ENCODE peak calls at places on chromosomes 3 and 15, in eight cellular contexts. N is stomach, X is upper lobe of left lung, T is H1, Y is K562, M is GM12878, Z is ovary, L is transverse colon. E is an unnamed sample.

GRCh38 chr3:38738630-38739395 is 77.2 kb downstream of the SCN10A start:
- DNase-seq in N (no peak), X (no peak), T (peak; percentile 68), Y (peak; percentile 67), M (no peak), Z (no peak), L (peak; percentile 28), E (no peak)

GRCh38 chr3:38278841-38279240 is 3.3 kb upstream of the SLC22A14 start:
- DNase-seq in N (no peak), X (no peak), T (no peak), Y (no peak), M (no peak), Z (no peak), L (no peak), E (no peak)

GRCh38 chr3:134426660-134427181 is 52.5 kb upstream of the AMOTL2 start:
- DNase-seq in N (no peak), X (no peak), T (no peak), Y (no peak), M (no peak), Z (no peak), L (no peak), E (no peak)

GRCh38 chr3:57752307-57752706 is 3.8 kb upstream of the SLMAP start:
- DNase-seq in N (no peak), X (peak; percentile 42), T (no peak), Y (no peak), M (no peak), Z (no peak), L (peak; percentile 59), E (no peak)

GRCh38 chr3:179174898-179175297 is 26.7 kb downstream of the PIK3CA start:
- DNase-seq in N (no peak), X (no peak), T (no peak), Y (no peak), M (no peak), Z (no peak), L (no peak), E (no peak)

GRCh38 chr3:177478170-177478859 is 281.0 kb upstream of the TBL1XR1 start:
- DNase-seq in N (peak; percentile 46), X (peak; percentile 65), T (no peak), Y (no peak), M (no peak), Z (no peak), L (no peak), E (no peak)

GRCh38 chr3:50687127-50687751 is 12.5 kb downstream of the DOCK3 start:
- DNase-seq in N (no peak), X (no peak), T (no peak), Y (no peak), M (no peak), Z (no peak), L (no peak), E (no peak)

GRCh38 chr15:101000271-101000681 is 81.1 kb downstream of the LRRK1 start:
- DNase-seq in N (no peak), X (no peak), T (no peak), Y (no peak), M (no peak), Z (no peak), L (no peak), E (no peak)

GRCh38 chr15:37079726-37080125 is 20.6 kb downstream of the MEIS2 start:
- DNase-seq in N (no peak), X (no peak), T (no peak), Y (no peak), M (no peak), Z (no peak), L (no peak), E (no peak)

GRCh38 chr3:150299221-150299620 is 108.9 kb upstream of the TSC22D2 start:
- DNase-seq in N (no peak), X (no peak), T (no peak), Y (no peak), M (no peak), Z (no peak), L (no peak), E (no peak)

GRCh38 chr3:39013289-39013688 is 38.5 kb downstream of the SCN11A start:
- DNase-seq in N (no peak), X (no peak), T (no peak), Y (no peak), M (no peak), Z (no peak), L (no peak), E (no peak)

GRCh38 chr3:73448761-73449290 is 175.9 kb downstream of the PDZRN3 start:
- DNase-seq in N (no peak), X (no peak), T (no peak), Y (no peak), M (peak; percentile 94), Z (no peak), L (no peak), E (no peak)

GRCh38 chr3:192802957-192803899 is 75.9 kb upstream of the FGF12 start:
- DNase-seq in N (no peak), X (no peak), T (no peak), Y (no peak), M (no peak), Z (no peak), L (no peak), E (no peak)

GRCh38 chr3:60514085-60514649 is 737.1 kb downstream of the FHIT start:
- DNase-seq in N (no peak), X (no peak), T (no peak), Y (no peak), M (no peak), Z (no peak), L (no peak), E (no peak)

GRCh38 chr3:63159764-63160163 is 118.3 kb upstream of the SYNPR start:
- DNase-seq in N (no peak), X (no peak), T (no peak), Y (no peak), M (no peak), Z (no peak), L (no peak), E (no peak)

GRCh38 chr3:182046365-182046764 is 334.6 kb downstream of the SOX2 start:
- DNase-seq in N (no peak), X (no peak), T (no peak), Y (peak; percentile 19), M (no peak), Z (no peak), L (no peak), E (no peak)

GRCh38 chr15:35912196-35912595 is 366.2 kb upstream of the DPH6 start:
- DNase-seq in N (no peak), X (no peak), T (no peak), Y (no peak), M (no peak), Z (no peak), L (no peak), E (no peak)

GRCh38 chr3:140251678-140252077 is 316.7 kb downstream of the CLSTN2 start:
- DNase-seq in N (no peak), X (no peak), T (no peak), Y (no peak), M (no peak), Z (no peak), L (no peak), E (no peak)

GRCh38 chr3:103909395-103909794 is 1457.3 kb upstream of the ALCAM start:
- DNase-seq in N (no peak), X (no peak), T (no peak), Y (no peak), M (no peak), Z (no peak), L (no peak), E (no peak)
- TF ChIP-seq CTCF in N (no peak), X (no peak), T (no peak), Y (no peak), M (no peak), Z (no peak), L (no peak), E (no peak)

GRCh38 chr3:66593978-66594377 is 93.2 kb upstream of the LRIG1 start:
- DNase-seq in N (no peak), X (no peak), T (no peak), Y (no peak), M (no peak), Z (no peak), L (no peak), E (no peak)
- TF ChIP-seq EP300 in N (no peak), X (no peak), T (no peak), Y (no peak), M (no peak), Z (no peak), L (no peak), E (no peak)

DNA sequence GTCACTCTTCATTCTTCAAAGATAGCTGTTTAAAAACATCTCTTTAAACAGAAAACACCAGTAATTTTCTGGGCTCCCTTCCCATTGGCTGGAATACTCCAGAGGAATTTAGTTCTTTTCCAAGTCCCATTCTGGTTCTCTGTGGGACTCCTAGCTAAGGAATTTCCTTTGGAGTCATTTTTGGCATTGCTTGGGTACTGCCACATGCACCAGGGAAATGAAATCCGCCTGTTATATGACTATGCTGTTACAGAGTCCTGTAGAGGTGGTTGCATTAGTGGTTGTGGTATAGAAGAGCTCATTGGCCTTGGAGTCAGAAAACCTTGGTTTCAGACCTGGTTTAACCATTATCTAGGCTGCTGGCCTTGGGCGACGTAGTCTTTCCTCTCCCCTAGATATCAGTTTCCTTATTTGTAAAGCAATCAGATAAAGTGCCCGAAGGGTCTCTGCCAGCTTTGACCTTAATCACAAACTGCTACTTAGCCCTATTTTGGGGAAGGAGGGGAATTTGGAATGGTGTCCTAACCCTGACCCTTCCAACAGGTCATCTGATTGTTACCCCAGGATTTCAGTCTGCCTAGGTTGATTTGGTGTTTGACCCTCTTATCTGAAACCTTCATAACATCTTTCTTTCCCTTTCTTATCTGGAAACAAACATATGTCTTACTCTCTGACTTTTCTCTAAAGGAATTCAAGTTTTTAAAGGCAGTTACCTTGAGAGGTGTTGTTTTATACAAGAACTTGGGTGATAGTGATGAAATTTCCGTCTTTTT is 13.5 kb downstream of the RTP1 start:
- DNase-seq in N (no peak), X (no peak), T (no peak), Y (peak; percentile 24), M (no peak), Z (no peak), L (no peak), E (no peak)
- H3K27ac ChIP-seq in N (no peak overlapping the region), X (no peak overlapping the region), T (no peak overlapping the region), Y (no peak overlapping the region), M (no peak overlapping the region), Z (no peak overlapping the region), L (peak overlapping the region; percentile 8), E (peak overlapping the region; percentile 55)

GRCh38 chr3:165211749-165212148 is 15.6 kb upstream of the SLITRK3 start:
- DNase-seq in N (no peak), X (no peak), T (no peak), Y (no peak), M (no peak), Z (no peak), L (no peak), E (no peak)

GRCh38 chr3:165212580-165212979 is 16.4 kb upstream of the SLITRK3 start:
- DNase-seq in N (no peak), X (no peak), T (no peak), Y (no peak), M (no peak), Z (no peak), L (no peak), E (no peak)

GRCh38 chr3:165206454-165207266 is 10.5 kb upstream of the SLITRK3 start:
- DNase-seq in N (peak; percentile 76), X (peak; percentile 69), T (no peak), Y (no peak), M (no peak), Z (peak; percentile 68), L (peak; percentile 69), E (peak; percentile 88)

GRCh38 chr3:165210727-165211126 is 14.5 kb upstream of the SLITRK3 start:
- DNase-seq in N (no peak), X (no peak), T (no peak), Y (no peak), M (no peak), Z (no peak), L (no peak), E (no peak)

GRCh38 chr3:165210132-165210531 is 13.9 kb upstream of the SLITRK3 start:
- DNase-seq in N (no peak), X (no peak), T (no peak), Y (no peak), M (no peak), Z (no peak), L (no peak), E (no peak)
- TF ChIP-seq CTCF in N (no peak), X (no peak), T (peak; percentile 19), Y (no peak), M (peak; percentile 16), Z (no peak), L (no peak), E (no peak)